ENCODE peak calls at places on chromosomes 5 and 9, in four cellular contexts. W is Caco-2, V is cardiac muscle cell, T is cardiac fibroblast. C is an unnamed sample.

GRCh38 chr5:55645304-55645703 is 66.8 kb downstream of the SLC38A9 start:
- DNase-seq in W (no peak), V (peak; percentile 54), T (peak; percentile 73), C (no peak)

GRCh38 chr5:143606043-143606752 is 202.7 kb upstream of the NR3C1 start:
- DNase-seq in W (no peak), V (no peak), T (no peak), C (no peak)

GRCh38 chr5:79835220-79835714 is 145.6 kb downstream of the CMYA5 start:
- DNase-seq in W (no peak), V (no peak), T (no peak), C (no peak)

GRCh38 chr9:120235081-120235480 is 344.9 kb downstream of the CDK5RAP2 start:
- DNase-seq in W (no peak), V (no peak), T (no peak), C (no peak)

GRCh38 chr9:121489344-121489743 is 10.3 kb downstream of the GGTA1 start:
- DNase-seq in W (no peak), V (no peak), T (no peak), C (no peak)

GRCh38 chr9:8904971-8905370 is 1105.4 kb upstream of the DMAC1 start:
- DNase-seq in W (no peak), V (no peak), T (no peak), C (no peak)

GRCh38 chr5:137220523-137220927 is 278.6 kb downstream of the SPOCK1 start:
- DNase-seq in W (peak; percentile 58), V (peak; percentile 75), T (peak; percentile 95), C (no peak)

GRCh38 chr5:77843570-77844407 is 67.7 kb upstream of the TBCA start:
- DNase-seq in W (no peak), V (peak; percentile 47), T (no peak), C (no peak)

GRCh38 chr9:74824654-74825053 is 63.1 kb downstream of the TRPM6 start:
- DNase-seq in W (no peak), V (peak; percentile 86), T (peak; percentile 90), C (no peak)

GRCh38 chr9:136564379-136564988 is 18.6 kb upstream of the NOTCH1 start:
- DNase-seq in W (no peak), V (peak; percentile 85), T (peak; percentile 89), C (no peak)

GRCh38 chr5:175517824-175518450 is 39.6 kb downstream of the SFXN1 start:
- DNase-seq in W (no peak), V (peak; percentile 86), T (peak; percentile 89), C (no peak)

GRCh38 chr9:33131505-33132248 is 35.5 kb downstream of the B4GALT1 start:
- DNase-seq in W (peak; percentile 67), V (no peak), T (no peak), C (no peak)

GRCh38 chr5:133287500-133287899 is 235.7 kb downstream of the HSPA4 start:
- DNase-seq in W (peak; percentile 8), V (peak; percentile 73), T (peak; percentile 43), C (no peak)

GRCh38 chr9:93059097-93059959 is 827 bp downstream of the SUSD3 start:
- DNase-seq in W (no peak), V (no peak), T (no peak), C (no peak)

GRCh38 chr5:146338774-146339714 is at the start of gene POU4F3:
- DNase-seq in W (no peak), V (no peak), T (no peak), C (no peak)

GRCh38 chr5:541888-542692 is 17.8 kb upstream of the SLC9A3 start:
- DNase-seq in W (no peak), V (no peak), T (no peak), C (no peak)

GRCh38 chr5:138763037-138763778 is 10.0 kb downstream of the CTNNA1 start:
- DNase-seq in W (no peak), V (no peak), T (no peak), C (no peak)

GRCh38 chr9:38127271-38127839 is 58.3 kb upstream of the SHB start:
- DNase-seq in W (no peak), V (peak; percentile 9), T (peak; percentile 32), C (no peak)

GRCh38 chr9:113626735-113627495 is 163.4 kb downstream of the RGS3 start:
- DNase-seq in W (no peak), V (no peak), T (peak; percentile 20), C (no peak)

GRCh38 chr9:114285166-114285867 is 37.6 kb upstream of the ORM1 start:
- DNase-seq in W (no peak), V (peak; percentile 91), T (peak; percentile 87), C (no peak)

GRCh38 chr5:93603711-93604118 is 20.7 kb downstream of the NR2F1 start:
- DNase-seq in W (no peak), V (no peak), T (no peak), C (no peak)